ENCODE peak calls at places on chromosomes 13 and 19, in eight cellular contexts. One of them, this sample, is unnamed.

GRCh38 chr13:33174980-33175379 is 110.6 kb downstream of the STARD13 start:
- DNase-seq in A549: no peak
- DNase-seq in fibroblast of mammary gland: peak
- DNase-seq in tibial nerve: no peak
- DNase-seq in mucosa of descending colon: no peak
- DNase-seq in cardiac fibroblast: peak
- DNase-seq in uterus: no peak
- DNase-seq in right cardiac atrium: no peak
- DNase-seq in this sample: no peak

GRCh38 chr19:2619076-2619475 is 83.4 kb downstream of the GNG7 start:
- DNase-seq in A549: no peak
- DNase-seq in fibroblast of mammary gland: no peak
- DNase-seq in tibial nerve: no peak
- DNase-seq in mucosa of descending colon: no peak
- DNase-seq in cardiac fibroblast: no peak
- DNase-seq in uterus: no peak
- DNase-seq in right cardiac atrium: peak
- DNase-seq in this sample: no peak

GRCh38 chr13:101624210-101624922 is 171.9 kb downstream of the ITGBL1 start:
- DNase-seq in A549: no peak
- DNase-seq in fibroblast of mammary gland: no peak
- DNase-seq in tibial nerve: no peak
- DNase-seq in mucosa of descending colon: no peak
- DNase-seq in cardiac fibroblast: no peak
- DNase-seq in uterus: no peak
- DNase-seq in right cardiac atrium: no peak
- DNase-seq in this sample: peak

GRCh38 chr13:75800545-75800944 is 164.4 kb downstream of the LMO7 start:
- DNase-seq in A549: no peak
- DNase-seq in fibroblast of mammary gland: no peak
- DNase-seq in tibial nerve: no peak
- DNase-seq in mucosa of descending colon: no peak
- DNase-seq in cardiac fibroblast: no peak
- DNase-seq in uterus: no peak
- DNase-seq in right cardiac atrium: no peak
- DNase-seq in this sample: no peak

GRCh38 chr13:77696006-77696862 is 1.3 kb upstream of the SLAIN1 start:
- DNase-seq in A549: no peak
- DNase-seq in fibroblast of mammary gland: no peak
- DNase-seq in tibial nerve: no peak
- DNase-seq in mucosa of descending colon: no peak
- DNase-seq in cardiac fibroblast: no peak
- DNase-seq in uterus: no peak
- DNase-seq in right cardiac atrium: no peak
- DNase-seq in this sample: no peak

GRCh38 chr13:111326621-111326965 is 6.2 kb downstream of the TEX29 start:
- DNase-seq in A549: no peak
- DNase-seq in fibroblast of mammary gland: no peak
- DNase-seq in tibial nerve: no peak
- DNase-seq in mucosa of descending colon: no peak
- DNase-seq in cardiac fibroblast: no peak
- DNase-seq in uterus: no peak
- DNase-seq in right cardiac atrium: no peak
- DNase-seq in this sample: no peak

GRCh38 chr13:40492511-40492910 is 173.9 kb downstream of the FOXO1 start:
- DNase-seq in A549: no peak
- DNase-seq in fibroblast of mammary gland: no peak
- DNase-seq in tibial nerve: no peak
- DNase-seq in mucosa of descending colon: no peak
- DNase-seq in cardiac fibroblast: no peak
- DNase-seq in uterus: no peak
- DNase-seq in right cardiac atrium: peak
- DNase-seq in this sample: peak

GRCh38 chr13:28716511-28716910 is 2.3 kb downstream of the SLC46A3 start:
- DNase-seq in A549: no peak
- DNase-seq in fibroblast of mammary gland: peak
- DNase-seq in tibial nerve: no peak
- DNase-seq in mucosa of descending colon: peak
- DNase-seq in cardiac fibroblast: peak
- DNase-seq in uterus: peak
- DNase-seq in right cardiac atrium: peak
- DNase-seq in this sample: no peak

GRCh38 chr13:48159436-48160225 is 64.7 kb upstream of the MED4 start:
- DNase-seq in A549: no peak
- DNase-seq in fibroblast of mammary gland: peak
- DNase-seq in tibial nerve: no peak
- DNase-seq in mucosa of descending colon: no peak
- DNase-seq in cardiac fibroblast: no peak
- DNase-seq in uterus: no peak
- DNase-seq in right cardiac atrium: no peak
- DNase-seq in this sample: no peak

GRCh38 chr19:3245050-3245449 is 20.6 kb downstream of the CELF5 start:
- DNase-seq in A549: no peak
- DNase-seq in fibroblast of mammary gland: no peak
- DNase-seq in tibial nerve: no peak
- DNase-seq in mucosa of descending colon: no peak
- DNase-seq in cardiac fibroblast: no peak
- DNase-seq in uterus: no peak
- DNase-seq in right cardiac atrium: no peak
- DNase-seq in this sample: no peak

GRCh38 chr19:13001502-13002388 is 6.5 kb downstream of the NFIX start:
- DNase-seq in A549: no peak
- DNase-seq in fibroblast of mammary gland: peak
- DNase-seq in tibial nerve: no peak
- DNase-seq in mucosa of descending colon: peak
- DNase-seq in cardiac fibroblast: peak
- DNase-seq in uterus: peak
- DNase-seq in right cardiac atrium: peak
- DNase-seq in this sample: peak

GRCh38 chr13:23899555-23899954 is 2.3 kb upstream of the C1QTNF9B start:
- DNase-seq in A549: no peak
- DNase-seq in fibroblast of mammary gland: peak
- DNase-seq in tibial nerve: no peak
- DNase-seq in mucosa of descending colon: no peak
- DNase-seq in cardiac fibroblast: peak
- DNase-seq in uterus: peak
- DNase-seq in right cardiac atrium: no peak
- DNase-seq in this sample: no peak

GRCh38 chr13:75798353-75799245 is 162.5 kb downstream of the LMO7 start:
- DNase-seq in A549: no peak
- DNase-seq in fibroblast of mammary gland: peak
- DNase-seq in tibial nerve: no peak
- DNase-seq in mucosa of descending colon: no peak
- DNase-seq in cardiac fibroblast: peak
- DNase-seq in uterus: no peak
- DNase-seq in right cardiac atrium: no peak
- DNase-seq in this sample: no peak

GRCh38 chr19:32041681-32042292 is 303.6 kb upstream of the ZNF507 start:
- DNase-seq in A549: peak
- DNase-seq in fibroblast of mammary gland: peak
- DNase-seq in tibial nerve: no peak
- DNase-seq in mucosa of descending colon: peak
- DNase-seq in cardiac fibroblast: peak
- DNase-seq in uterus: peak
- DNase-seq in right cardiac atrium: peak
- DNase-seq in this sample: peak

GRCh38 chr13:23984541-23984940 is 87.2 kb upstream of the C1QTNF9B start:
- DNase-seq in A549: no peak
- DNase-seq in fibroblast of mammary gland: no peak
- DNase-seq in tibial nerve: no peak
- DNase-seq in mucosa of descending colon: no peak
- DNase-seq in cardiac fibroblast: no peak
- DNase-seq in uterus: peak
- DNase-seq in right cardiac atrium: no peak
- DNase-seq in this sample: no peak

GRCh38 chr13:112726018-112726767 is 36.4 kb downstream of the ATP11A start:
- DNase-seq in A549: no peak
- DNase-seq in fibroblast of mammary gland: no peak
- DNase-seq in tibial nerve: no peak
- DNase-seq in mucosa of descending colon: no peak
- DNase-seq in cardiac fibroblast: no peak
- DNase-seq in uterus: no peak
- DNase-seq in right cardiac atrium: no peak
- DNase-seq in this sample: no peak

GRCh38 chr13:21106089-21106488 is 44.7 kb upstream of the LATS2 start:
- DNase-seq in A549: no peak
- DNase-seq in fibroblast of mammary gland: no peak
- DNase-seq in tibial nerve: no peak
- DNase-seq in mucosa of descending colon: no peak
- DNase-seq in cardiac fibroblast: peak
- DNase-seq in uterus: no peak
- DNase-seq in right cardiac atrium: no peak
- DNase-seq in this sample: no peak

GRCh38 chr19:44447864-44448674 is at the start of gene ZNF229:
- DNase-seq in A549: peak
- DNase-seq in fibroblast of mammary gland: peak
- DNase-seq in tibial nerve: peak
- DNase-seq in mucosa of descending colon: peak
- DNase-seq in cardiac fibroblast: peak
- DNase-seq in uterus: peak
- DNase-seq in right cardiac atrium: peak
- DNase-seq in this sample: peak
- H3K4me3 ChIP-seq in A549: peak
- H3K4me3 ChIP-seq in fibroblast of mammary gland: peak
- H3K4me3 ChIP-seq in tibial nerve: peak
- H3K4me3 ChIP-seq in mucosa of descending colon: no peak
- H3K4me3 ChIP-seq in cardiac fibroblast: peak
- H3K4me3 ChIP-seq in uterus: peak
- H3K4me3 ChIP-seq in right cardiac atrium: peak
- H3K4me3 ChIP-seq in this sample: peak

GRCh38 chr19:1496714-1497577 is 6.0 kb downstream of the REEP6 start:
- DNase-seq in A549: no peak
- DNase-seq in fibroblast of mammary gland: no peak
- DNase-seq in tibial nerve: no peak
- DNase-seq in mucosa of descending colon: no peak
- DNase-seq in cardiac fibroblast: no peak
- DNase-seq in uterus: no peak
- DNase-seq in right cardiac atrium: no peak
- DNase-seq in this sample: no peak
- H3K4me3 ChIP-seq in A549: no peak
- H3K4me3 ChIP-seq in fibroblast of mammary gland: no peak
- H3K4me3 ChIP-seq in tibial nerve: no peak
- H3K4me3 ChIP-seq in mucosa of descending colon: no peak
- H3K4me3 ChIP-seq in cardiac fibroblast: no peak
- H3K4me3 ChIP-seq in uterus: no peak
- H3K4me3 ChIP-seq in right cardiac atrium: no peak
- H3K4me3 ChIP-seq in this sample: no peak

GRCh38 chr13:51646041-51646670 is 61.9 kb downstream of the WDFY2 start:
- DNase-seq in A549: no peak
- DNase-seq in fibroblast of mammary gland: no peak
- DNase-seq in tibial nerve: no peak
- DNase-seq in mucosa of descending colon: no peak
- DNase-seq in cardiac fibroblast: no peak
- DNase-seq in uterus: no peak
- DNase-seq in right cardiac atrium: no peak
- DNase-seq in this sample: no peak

GRCh38 chr13:51643882-51644281 is 59.6 kb downstream of the WDFY2 start:
- DNase-seq in A549: peak
- DNase-seq in fibroblast of mammary gland: peak
- DNase-seq in tibial nerve: no peak
- DNase-seq in mucosa of descending colon: no peak
- DNase-seq in cardiac fibroblast: peak
- DNase-seq in uterus: no peak
- DNase-seq in right cardiac atrium: no peak
- DNase-seq in this sample: no peak

GRCh38 chr13:51645154-51645650 is 60.9 kb downstream of the WDFY2 start:
- DNase-seq in A549: no peak
- DNase-seq in fibroblast of mammary gland: peak
- DNase-seq in tibial nerve: no peak
- DNase-seq in mucosa of descending colon: no peak
- DNase-seq in cardiac fibroblast: peak
- DNase-seq in uterus: no peak
- DNase-seq in right cardiac atrium: no peak
- DNase-seq in this sample: no peak

GRCh38 chr13:51644649-51645048 is 60.4 kb downstream of the WDFY2 start:
- DNase-seq in A549: no peak
- DNase-seq in fibroblast of mammary gland: peak
- DNase-seq in tibial nerve: no peak
- DNase-seq in mucosa of descending colon: no peak
- DNase-seq in cardiac fibroblast: peak
- DNase-seq in uterus: no peak
- DNase-seq in right cardiac atrium: no peak
- DNase-seq in this sample: no peak

DNA sequence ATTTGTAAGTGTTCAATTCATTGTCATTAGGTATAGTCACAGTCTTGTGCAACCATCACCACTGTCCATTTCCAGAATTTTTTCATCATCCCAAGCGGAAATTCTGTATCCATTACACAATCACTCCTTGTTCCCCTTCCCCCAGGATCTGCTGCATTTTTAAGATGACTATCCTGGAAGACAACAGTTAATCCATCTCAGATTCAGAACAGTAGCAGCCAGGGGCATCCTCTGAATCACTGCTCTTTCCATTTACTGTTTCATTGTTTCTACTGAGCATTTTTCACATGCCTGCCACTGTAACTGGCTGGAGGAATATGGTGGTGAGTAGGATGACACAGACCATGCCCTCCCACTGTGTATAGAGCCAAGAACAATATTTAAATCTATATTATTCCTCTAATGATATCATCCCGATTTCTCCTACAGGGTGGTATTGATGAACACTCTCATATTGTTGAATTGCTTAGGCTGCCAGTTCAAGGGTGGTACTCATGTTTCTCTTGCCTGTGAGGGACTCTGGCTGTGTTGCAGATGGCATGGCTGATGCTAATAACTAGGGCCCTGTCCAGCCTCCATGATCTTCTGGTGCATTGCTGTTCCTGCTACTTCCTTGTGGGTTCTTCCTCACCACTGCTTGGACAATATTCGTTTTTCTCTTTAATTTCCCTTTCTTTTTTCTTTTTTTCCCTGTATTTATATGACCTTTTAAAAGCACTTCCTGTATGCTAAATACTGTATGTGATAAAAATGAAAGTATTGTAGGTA is 59.0 kb downstream of the WDFY2 start:
- DNase-seq in A549: peak
- DNase-seq in fibroblast of mammary gland: peak
- DNase-seq in tibial nerve: no peak
- DNase-seq in mucosa of descending colon: no peak
- DNase-seq in cardiac fibroblast: peak
- DNase-seq in uterus: no peak
- DNase-seq in right cardiac atrium: no peak
- DNase-seq in this sample: no peak
- H3K4me3 ChIP-seq in A549: no peak
- H3K4me3 ChIP-seq in fibroblast of mammary gland: peak
- H3K4me3 ChIP-seq in tibial nerve: no peak
- H3K4me3 ChIP-seq in mucosa of descending colon: no peak
- H3K4me3 ChIP-seq in cardiac fibroblast: no peak
- H3K4me3 ChIP-seq in uterus: no peak
- H3K4me3 ChIP-seq in right cardiac atrium: no peak
- H3K4me3 ChIP-seq in this sample: no peak

GRCh38 chr19:46788101-46788967 is at the start of gene SLC1A5:
- DNase-seq in A549: peak
- DNase-seq in fibroblast of mammary gland: peak
- DNase-seq in tibial nerve: peak
- DNase-seq in mucosa of descending colon: peak
- DNase-seq in cardiac fibroblast: peak
- DNase-seq in uterus: peak
- DNase-seq in right cardiac atrium: peak
- DNase-seq in this sample: peak
- H3K4me3 ChIP-seq in A549: peak
- H3K4me3 ChIP-seq in fibroblast of mammary gland: peak
- H3K4me3 ChIP-seq in tibial nerve: peak
- H3K4me3 ChIP-seq in mucosa of descending colon: peak
- H3K4me3 ChIP-seq in cardiac fibroblast: peak
- H3K4me3 ChIP-seq in uterus: peak
- H3K4me3 ChIP-seq in right cardiac atrium: peak
- H3K4me3 ChIP-seq in this sample: peak

This sample was measured in heart right ventricle.